ENCODE peak calls at places on chromosomes 12 and 14, in five cellular contexts. One of them, this sample, is unnamed.
A peak's percentile ranks its signal among the peaks of the same experiment; 100 is the strongest.

GRCh38 chr14:71733210-71733883 is 198.9 kb upstream of the RGS6 start:
- DNase-seq in T-helper 9 cell: no peak
- DNase-seq in heart left ventricle: no peak
- DNase-seq in Right ventricle myocardium superior: no peak
- DNase-seq in smooth muscle cell of the brain vasculature: no peak
- DNase-seq in this sample: no peak

GRCh38 chr12:94545937-94546771 is 86.5 kb upstream of the CEP83 start:
- DNase-seq in T-helper 9 cell: no peak
- DNase-seq in heart left ventricle: peak; percentile 32
- DNase-seq in Right ventricle myocardium superior: no peak
- DNase-seq in smooth muscle cell of the brain vasculature: no peak
- DNase-seq in this sample: peak; percentile 51

GRCh38 chr12:51028126-51028810 is 2.1 kb upstream of the SLC11A2 start:
- DNase-seq in T-helper 9 cell: no peak
- DNase-seq in heart left ventricle: no peak
- DNase-seq in Right ventricle myocardium superior: no peak
- DNase-seq in smooth muscle cell of the brain vasculature: no peak
- DNase-seq in this sample: no peak

GRCh38 chr12:64781374-64782029 is 22.3 kb upstream of the GNS start:
- DNase-seq in T-helper 9 cell: no peak
- DNase-seq in heart left ventricle: no peak
- DNase-seq in Right ventricle myocardium superior: no peak
- DNase-seq in smooth muscle cell of the brain vasculature: no peak
- DNase-seq in this sample: no peak

GRCh38 chr14:80679273-80679672 is 262.3 kb downstream of the CEP128 start:
- DNase-seq in T-helper 9 cell: no peak
- DNase-seq in heart left ventricle: no peak
- DNase-seq in Right ventricle myocardium superior: no peak
- DNase-seq in smooth muscle cell of the brain vasculature: no peak
- DNase-seq in this sample: no peak

GRCh38 chr12:6507102-6507998 is 13.4 kb downstream of the NCAPD2 start:
- DNase-seq in T-helper 9 cell: no peak
- DNase-seq in heart left ventricle: no peak
- DNase-seq in Right ventricle myocardium superior: no peak
- DNase-seq in smooth muscle cell of the brain vasculature: no peak
- DNase-seq in this sample: no peak

GRCh38 chr12:51846911-51847829 is 1.3 kb downstream of the FIGNL2 start:
- DNase-seq in T-helper 9 cell: peak; percentile 27
- DNase-seq in heart left ventricle: peak; percentile 60
- DNase-seq in Right ventricle myocardium superior: peak; percentile 72
- DNase-seq in smooth muscle cell of the brain vasculature: no peak
- DNase-seq in this sample: peak; percentile 63

GRCh38 chr14:60090864-60091519 is 731 bp upstream of the PCNX4 start:
- DNase-seq in T-helper 9 cell: no peak
- DNase-seq in heart left ventricle: peak; percentile 59
- DNase-seq in Right ventricle myocardium superior: no peak
- DNase-seq in smooth muscle cell of the brain vasculature: peak; percentile 56
- DNase-seq in this sample: peak; percentile 63

GRCh38 chr12:57754411-57755193 is at the start of gene MARCHF9:
- DNase-seq in T-helper 9 cell: peak; percentile 81
- DNase-seq in heart left ventricle: peak; percentile 66
- DNase-seq in Right ventricle myocardium superior: peak; percentile 67
- DNase-seq in smooth muscle cell of the brain vasculature: no peak
- DNase-seq in this sample: peak; percentile 62

GRCh38 chr12:93072340-93072739 is 143.2 kb upstream of the EEA1 start:
- DNase-seq in T-helper 9 cell: no peak
- DNase-seq in heart left ventricle: no peak
- DNase-seq in Right ventricle myocardium superior: no peak
- DNase-seq in smooth muscle cell of the brain vasculature: no peak
- DNase-seq in this sample: no peak

GRCh38 chr12:112261559-112261958 is 120.7 kb downstream of the HECTD4 start:
- DNase-seq in T-helper 9 cell: no peak
- DNase-seq in heart left ventricle: no peak
- DNase-seq in Right ventricle myocardium superior: no peak
- DNase-seq in smooth muscle cell of the brain vasculature: no peak
- DNase-seq in this sample: no peak

GRCh38 chr12:2138294-2138693 is 85.5 kb downstream of the CACNA1C start:
- DNase-seq in T-helper 9 cell: no peak
- DNase-seq in heart left ventricle: no peak
- DNase-seq in Right ventricle myocardium superior: no peak
- DNase-seq in smooth muscle cell of the brain vasculature: no peak
- DNase-seq in this sample: no peak

GRCh38 chr12:97148941-97149559 is 242.0 kb downstream of the NEDD1 start:
- DNase-seq in T-helper 9 cell: peak; percentile 26
- DNase-seq in heart left ventricle: peak; percentile 46
- DNase-seq in Right ventricle myocardium superior: peak; percentile 68
- DNase-seq in smooth muscle cell of the brain vasculature: no peak
- DNase-seq in this sample: peak; percentile 28

GRCh38 chr14:67228325-67228984 is 12.8 kb upstream of the PALS1 start:
- DNase-seq in T-helper 9 cell: no peak
- DNase-seq in heart left ventricle: no peak
- DNase-seq in Right ventricle myocardium superior: no peak
- DNase-seq in smooth muscle cell of the brain vasculature: no peak
- DNase-seq in this sample: no peak

GRCh38 chr14:58639842-58640484 is 2.2 kb downstream of the DACT1 start:
- DNase-seq in T-helper 9 cell: no peak
- DNase-seq in heart left ventricle: peak; percentile 47
- DNase-seq in Right ventricle myocardium superior: no peak
- DNase-seq in smooth muscle cell of the brain vasculature: peak; percentile 68
- DNase-seq in this sample: peak; percentile 45

GRCh38 chr12:60197589-60197988 is 601.8 kb downstream of the SLC16A7 start:
- DNase-seq in T-helper 9 cell: no peak
- DNase-seq in heart left ventricle: no peak
- DNase-seq in Right ventricle myocardium superior: no peak
- DNase-seq in smooth muscle cell of the brain vasculature: no peak
- DNase-seq in this sample: no peak

GRCh38 chr14:92462568-92462967 is 51.0 kb upstream of the RIN3 start:
- DNase-seq in T-helper 9 cell: no peak
- DNase-seq in heart left ventricle: no peak
- DNase-seq in Right ventricle myocardium superior: no peak
- DNase-seq in smooth muscle cell of the brain vasculature: no peak
- DNase-seq in this sample: no peak

GRCh38 chr14:43204816-43205215 is 1302.3 kb downstream of the FSCB start:
- DNase-seq in T-helper 9 cell: no peak
- DNase-seq in heart left ventricle: no peak
- DNase-seq in Right ventricle myocardium superior: no peak
- DNase-seq in smooth muscle cell of the brain vasculature: no peak
- DNase-seq in this sample: no peak

GRCh38 chr14:99772371-99773283 is 20.6 kb upstream of the EML1 start:
- DNase-seq in T-helper 9 cell: no peak
- DNase-seq in heart left ventricle: no peak
- DNase-seq in Right ventricle myocardium superior: no peak
- DNase-seq in smooth muscle cell of the brain vasculature: no peak
- DNase-seq in this sample: no peak

GRCh38 chr12:90974286-90974685 is 19.3 kb upstream of the CCER1 start:
- DNase-seq in T-helper 9 cell: no peak
- DNase-seq in heart left ventricle: no peak
- DNase-seq in Right ventricle myocardium superior: no peak
- DNase-seq in smooth muscle cell of the brain vasculature: no peak
- DNase-seq in this sample: no peak

GRCh38 chr12:54251667-54252284 is 28.1 kb downstream of the CBX5 start:
- DNase-seq in T-helper 9 cell: no peak
- DNase-seq in heart left ventricle: no peak
- DNase-seq in Right ventricle myocardium superior: no peak
- DNase-seq in smooth muscle cell of the brain vasculature: no peak
- DNase-seq in this sample: no peak

GRCh38 chr12:24088751-24089150 is 139.3 kb upstream of the SOX5 start:
- DNase-seq in T-helper 9 cell: no peak
- DNase-seq in heart left ventricle: no peak
- DNase-seq in Right ventricle myocardium superior: no peak
- DNase-seq in smooth muscle cell of the brain vasculature: no peak
- DNase-seq in this sample: no peak

GRCh38 chr12:89469361-89469760 is 55.2 kb downstream of the GALNT4 start:
- DNase-seq in T-helper 9 cell: no peak
- DNase-seq in heart left ventricle: no peak
- DNase-seq in Right ventricle myocardium superior: no peak
- DNase-seq in smooth muscle cell of the brain vasculature: no peak
- DNase-seq in this sample: no peak

GRCh38 chr12:79655036-79655435 is 35.7 kb downstream of the PAWR start:
- DNase-seq in T-helper 9 cell: no peak
- DNase-seq in heart left ventricle: no peak
- DNase-seq in Right ventricle myocardium superior: no peak
- DNase-seq in smooth muscle cell of the brain vasculature: no peak
- DNase-seq in this sample: no peak